ENCODE peak calls at places on chromosome 9, in four cellular contexts. One of them, this sample, is unnamed.

GRCh38 chr9:70484232-70485130 is 70.0 kb upstream of the KLF9 start:
- DNase-seq in WTC11: peak; percentile 26
- DNase-seq in K562: peak; percentile 80
- DNase-seq in HepG2: peak; percentile 59
- DNase-seq in this sample: peak; percentile 73

GRCh38 chr9:13149454-13149853 is 130.0 kb downstream of the MPDZ start:
- DNase-seq in HepG2: no peak
- DNase-seq in WTC11: no peak
- DNase-seq in K562: no peak
- DNase-seq in this sample: no peak

GRCh38 chr9:93132946-93133640 is 958 bp downstream of the NINJ1 start:
- DNase-seq in K562: no peak
- DNase-seq in WTC11: no peak
- DNase-seq in HepG2: peak; percentile 72
- DNase-seq in this sample: peak; percentile 42

GRCh38 chr9:30967484-30967883 is 1417.0 kb upstream of the ACO1 start:
- DNase-seq in WTC11: no peak
- DNase-seq in HepG2: no peak
- DNase-seq in K562: no peak
- DNase-seq in this sample: no peak

GRCh38 chr9:23686257-23686656 is 139.8 kb downstream of the ELAVL2 start:
- DNase-seq in K562: no peak
- DNase-seq in HepG2: no peak
- DNase-seq in WTC11: no peak
- DNase-seq in this sample: no peak

GRCh38 chr9:91151014-91151740 is 210.5 kb downstream of the AUH start:
- DNase-seq in K562: no peak
- DNase-seq in WTC11: no peak
- DNase-seq in HepG2: no peak
- DNase-seq in this sample: no peak

GRCh38 chr9:14415947-14416346 is 102.0 kb upstream of the NFIB start:
- DNase-seq in WTC11: no peak
- DNase-seq in HepG2: no peak
- DNase-seq in K562: no peak
- DNase-seq in this sample: no peak

GRCh38 chr9:27337833-27338526 is 41.0 kb upstream of the EQTN start:
- DNase-seq in HepG2: no peak
- DNase-seq in WTC11: no peak
- DNase-seq in K562: no peak
- DNase-seq in this sample: no peak

GRCh38 chr9:105700598-105701544 is 6.5 kb downstream of the TMEM38B start:
- DNase-seq in K562: no peak
- DNase-seq in WTC11: no peak
- DNase-seq in HepG2: no peak
- DNase-seq in this sample: no peak

GRCh38 chr9:4298255-4299005 is 1.4 kb downstream of the GLIS3 start:
- DNase-seq in K562: no peak
- DNase-seq in HepG2: no peak
- DNase-seq in WTC11: no peak
- DNase-seq in this sample: peak; percentile 30

GRCh38 chr9:22035591-22036011 is 26.5 kb upstream of the CDKN2B start:
- DNase-seq in WTC11: no peak
- DNase-seq in HepG2: no peak
- DNase-seq in K562: no peak
- DNase-seq in this sample: no peak

GRCh38 chr9:16869961-16870605 is 387 bp downstream of the BNC2 start:
- DNase-seq in WTC11: peak; percentile 45
- DNase-seq in K562: no peak
- DNase-seq in HepG2: no peak
- DNase-seq in this sample: peak; percentile 39
- TF ChIP-seq HMGXB4 in WTC11: no peak
- TF ChIP-seq HMGXB4 in K562: no peak
- TF ChIP-seq HMGXB4 in HepG2: no peak
- TF ChIP-seq HMGXB4 in this sample: no peak

DNA sequence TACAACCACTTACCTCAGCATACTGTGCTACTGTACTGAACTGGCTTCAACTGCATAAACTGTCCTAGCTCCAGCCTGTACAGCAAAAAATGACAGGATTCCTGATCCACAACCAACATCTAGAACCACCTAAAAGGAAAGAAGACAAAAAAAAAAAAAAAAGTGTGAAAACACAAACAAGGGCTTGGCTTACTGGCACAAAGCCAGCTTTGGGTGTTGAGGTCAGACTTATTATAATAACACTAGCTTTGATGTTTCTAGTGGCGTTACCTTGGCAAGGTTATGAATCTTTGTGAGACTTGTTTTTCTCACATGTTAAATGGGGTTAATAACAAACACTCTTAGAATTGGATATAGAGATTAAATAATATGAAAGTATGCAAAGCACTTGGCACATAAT is 148.5 kb upstream of the PUM3 start:
- DNase-seq in WTC11: no peak
- DNase-seq in HepG2: no peak
- DNase-seq in K562: no peak
- DNase-seq in this sample: no peak
- TF ChIP-seq HMGXB4 in WTC11: no peak
- TF ChIP-seq HMGXB4 in HepG2: no peak
- TF ChIP-seq HMGXB4 in K562: no peak
- TF ChIP-seq HMGXB4 in this sample: no peak

DNA sequence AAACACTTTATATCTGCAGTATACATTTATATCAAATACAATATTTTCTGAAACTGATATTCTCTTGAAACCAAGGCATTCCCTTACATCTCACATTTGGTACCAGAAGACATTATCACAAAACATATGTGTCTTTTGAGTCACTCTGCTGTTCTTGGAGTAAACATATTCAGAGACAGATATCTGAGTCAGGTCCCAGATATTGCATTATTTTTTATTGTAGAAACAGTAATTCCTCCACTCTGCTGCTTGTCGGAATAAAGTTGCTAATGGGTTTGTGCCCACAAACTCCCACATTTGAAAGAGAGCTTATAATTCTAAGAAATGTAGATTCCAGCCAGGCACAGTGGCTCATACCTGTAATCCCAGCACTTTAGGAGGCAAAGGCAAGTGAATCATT is 261.1 kb upstream of the DAPK1 start:
- DNase-seq in WTC11: no peak
- DNase-seq in HepG2: no peak
- DNase-seq in K562: no peak
- DNase-seq in this sample: no peak
- TF ChIP-seq HMGXB4 in WTC11: no peak
- TF ChIP-seq HMGXB4 in HepG2: no peak
- TF ChIP-seq HMGXB4 in K562: no peak
- TF ChIP-seq HMGXB4 in this sample: no peak

DNA sequence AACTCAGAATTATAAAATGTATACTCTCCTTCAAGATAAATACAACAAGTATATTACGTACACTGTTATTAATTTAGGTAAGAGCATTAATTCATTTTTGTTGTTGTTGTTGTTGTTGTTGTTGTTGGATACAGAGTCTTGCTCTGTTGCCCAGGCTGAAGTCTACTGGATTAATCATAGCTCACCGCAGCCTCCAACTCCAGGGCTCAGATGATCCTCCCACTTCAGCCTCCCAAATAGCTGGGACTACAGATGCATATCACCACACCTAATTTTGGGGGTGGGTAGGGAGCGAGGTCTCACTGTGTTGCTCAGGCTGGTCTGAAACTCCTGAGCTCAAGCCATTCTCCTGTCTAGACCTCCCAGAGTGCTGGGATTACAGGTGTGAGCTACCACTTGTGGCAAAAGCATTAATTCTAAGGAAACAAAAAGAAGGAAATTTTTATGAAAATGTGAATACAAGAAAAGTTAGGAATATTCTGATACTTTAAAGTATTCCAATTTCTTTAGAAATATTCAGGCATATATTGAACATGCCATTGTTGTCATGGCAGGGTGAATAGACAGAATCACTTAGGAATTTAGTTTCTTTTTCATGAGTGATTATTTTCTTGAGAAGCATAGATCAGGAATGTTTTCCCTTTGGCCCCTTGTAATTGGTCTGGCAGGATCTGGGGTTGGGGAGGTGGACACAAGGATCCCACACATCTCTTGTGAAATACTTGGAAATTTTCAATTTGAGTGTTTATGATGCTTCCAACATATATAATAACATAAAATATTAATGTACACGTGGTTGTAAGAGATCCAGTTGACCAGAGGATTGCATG is 263.7 kb downstream of the FANCC start:
- DNase-seq in K562: no peak
- DNase-seq in WTC11: no peak
- DNase-seq in HepG2: no peak
- DNase-seq in this sample: no peak
- TF ChIP-seq HMGXB4 in K562: no peak
- TF ChIP-seq HMGXB4 in WTC11: no peak
- TF ChIP-seq HMGXB4 in HepG2: no peak
- TF ChIP-seq HMGXB4 in this sample: no peak

DNA sequence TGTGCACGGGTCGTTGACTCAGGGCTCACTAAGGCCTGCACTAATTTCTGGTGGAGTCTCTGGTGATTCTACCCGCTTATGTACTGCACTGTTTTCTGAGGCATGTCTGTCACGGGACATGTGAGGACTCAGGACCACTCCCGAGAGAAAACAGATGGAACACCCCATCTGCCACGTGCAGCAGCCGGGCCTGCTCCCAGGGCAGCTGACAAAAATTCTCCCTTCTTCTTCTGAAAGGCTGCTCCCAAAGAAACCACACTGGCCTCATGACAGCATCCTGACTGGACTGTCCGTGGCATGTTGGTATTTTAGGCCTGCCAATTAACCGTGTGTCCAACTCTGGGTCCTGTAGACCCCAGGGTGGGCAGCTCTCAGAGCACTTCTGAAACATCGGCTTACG is 39.1 kb downstream of the FAM240B start:
- DNase-seq in K562: no peak
- DNase-seq in HepG2: no peak
- DNase-seq in WTC11: no peak
- DNase-seq in this sample: no peak
- TF ChIP-seq HMGXB4 in K562: no peak
- TF ChIP-seq HMGXB4 in HepG2: no peak
- TF ChIP-seq HMGXB4 in WTC11: no peak
- TF ChIP-seq HMGXB4 in this sample: no peak

This sample was measured in A549.